ENCODE peak calls at places on chromosome 10, in four cellular contexts. One of them, this sample, is unnamed.

GRCh38 chr10:18094332-18094731 is 45.9 kb upstream of the CACNB2 start:
- DNase-seq in body of pancreas: no peak
- DNase-seq in stomach: no peak
- DNase-seq in HCT116: no peak
- DNase-seq in this sample: no peak

GRCh38 chr10:110344622-110345021 is 39.9 kb upstream of the SMNDC1 start:
- DNase-seq in body of pancreas: no peak
- DNase-seq in stomach: no peak
- DNase-seq in HCT116: no peak
- DNase-seq in this sample: no peak

GRCh38 chr10:77582710-77583115 is 54.9 kb downstream of the KCNMA1 start:
- DNase-seq in body of pancreas: peak; percentile 62
- DNase-seq in stomach: peak; percentile 64
- DNase-seq in HCT116: no peak
- DNase-seq in this sample: no peak

GRCh38 chr10:75658915-75659314 is 227.5 kb downstream of the LRMDA start:
- DNase-seq in body of pancreas: no peak
- DNase-seq in stomach: no peak
- DNase-seq in HCT116: no peak
- DNase-seq in this sample: no peak

GRCh38 chr10:30967654-30968421 is 63.8 kb downstream of the ZNF438 start:
- DNase-seq in body of pancreas: no peak
- DNase-seq in stomach: no peak
- DNase-seq in HCT116: no peak
- DNase-seq in this sample: no peak

GRCh38 chr10:103637855-103638561 is 144.5 kb downstream of the NEURL1 start:
- DNase-seq in body of pancreas: peak; percentile 72
- DNase-seq in stomach: peak; percentile 61
- DNase-seq in HCT116: no peak
- DNase-seq in this sample: no peak

GRCh38 chr10:111996103-111996502 is 187.5 kb downstream of the GPAM start:
- DNase-seq in body of pancreas: no peak
- DNase-seq in stomach: no peak
- DNase-seq in HCT116: no peak
- DNase-seq in this sample: no peak

GRCh38 chr10:126135939-126136595 is 239.7 kb downstream of the FANK1 start:
- DNase-seq in body of pancreas: no peak
- DNase-seq in stomach: no peak
- DNase-seq in HCT116: no peak
- DNase-seq in this sample: no peak

GRCh38 chr10:102596506-102596971 is 47.7 kb upstream of the TRIM8 start:
- DNase-seq in body of pancreas: peak; percentile 61
- DNase-seq in stomach: peak; percentile 67
- DNase-seq in HCT116: peak; percentile 57
- DNase-seq in this sample: peak; percentile 56

GRCh38 chr10:7121154-7121797 is 289.6 kb downstream of the SFMBT2 start:
- DNase-seq in body of pancreas: peak; percentile 20
- DNase-seq in stomach: peak; percentile 43
- DNase-seq in HCT116: peak; percentile 8
- DNase-seq in this sample: peak; percentile 64

GRCh38 chr10:106499448-106499847 is 665.1 kb downstream of the SORCS1 start:
- DNase-seq in body of pancreas: no peak
- DNase-seq in stomach: no peak
- DNase-seq in HCT116: no peak
- DNase-seq in this sample: no peak

GRCh38 chr10:130859427-130859826 is 452.1 kb downstream of the TCERG1L start:
- DNase-seq in body of pancreas: no peak
- DNase-seq in stomach: no peak
- DNase-seq in HCT116: no peak
- DNase-seq in this sample: no peak

GRCh38 chr10:113386005-113386404 is 166.8 kb upstream of the HABP2 start:
- DNase-seq in body of pancreas: peak; percentile 30
- DNase-seq in stomach: no peak
- DNase-seq in HCT116: peak; percentile 38
- DNase-seq in this sample: no peak

GRCh38 chr10:73168486-73168844 is 546 bp downstream of the FAM149B1 start:
- DNase-seq in body of pancreas: no peak
- DNase-seq in stomach: no peak
- DNase-seq in HCT116: no peak
- DNase-seq in this sample: no peak

GRCh38 chr10:132910186-132910880 is 32.0 kb downstream of the CFAP46 start:
- DNase-seq in body of pancreas: no peak
- DNase-seq in stomach: no peak
- DNase-seq in HCT116: no peak
- DNase-seq in this sample: no peak

GRCh38 chr10:18469125-18469524 is 182.3 kb downstream of the NSUN6 start:
- DNase-seq in body of pancreas: no peak
- DNase-seq in stomach: no peak
- DNase-seq in HCT116: no peak
- DNase-seq in this sample: no peak

GRCh38 chr10:126421745-126422144 is 33.5 kb upstream of the ADAM12 start:
- DNase-seq in body of pancreas: no peak
- DNase-seq in stomach: no peak
- DNase-seq in HCT116: no peak
- DNase-seq in this sample: no peak

DNA sequence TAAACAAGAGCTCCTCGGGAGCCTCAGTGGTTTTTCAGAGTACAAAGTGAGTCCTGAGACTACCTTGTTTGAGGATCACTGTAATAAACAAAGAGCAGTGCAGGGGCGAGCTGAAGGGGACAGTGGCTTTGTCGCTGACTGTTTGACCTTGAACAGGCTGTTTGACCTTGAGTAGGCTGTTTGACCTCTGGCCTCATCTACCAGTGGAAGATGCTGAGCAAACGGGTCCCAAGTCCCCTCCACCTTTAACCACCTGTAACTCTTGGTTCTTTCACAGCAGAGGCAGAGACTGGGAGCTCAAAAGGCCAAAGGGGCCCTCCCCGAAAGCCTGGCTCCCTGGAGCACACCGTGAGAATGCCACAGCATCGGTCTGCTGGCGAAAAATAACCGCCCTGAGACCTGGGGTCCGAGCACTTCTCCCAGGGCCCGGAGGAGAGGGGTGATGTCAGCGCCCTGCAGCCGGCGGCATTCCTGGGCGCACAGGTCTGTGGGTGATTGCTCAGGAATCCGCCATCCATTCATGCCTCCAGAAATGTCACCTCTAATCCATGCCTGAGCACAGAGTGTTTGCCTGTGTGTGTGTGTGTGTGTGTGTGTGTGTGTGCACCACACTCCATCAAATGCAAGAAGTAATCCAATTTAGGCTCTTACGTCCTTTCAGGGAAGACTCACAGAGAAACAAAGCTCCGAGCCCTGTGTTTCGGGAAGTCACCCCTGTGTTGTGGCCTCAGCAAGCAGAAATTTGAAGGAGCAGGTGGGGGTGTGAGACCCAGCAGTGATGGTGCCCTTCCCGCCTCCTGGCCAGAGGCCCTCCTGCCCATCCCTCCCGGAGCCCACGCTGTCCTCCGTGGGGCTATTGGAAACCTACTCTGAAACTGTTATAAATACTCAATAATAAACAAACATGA is 66.5 kb downstream of the ASB13 start:
- DNase-seq in body of pancreas: no peak
- DNase-seq in stomach: no peak
- DNase-seq in HCT116: no peak
- DNase-seq in this sample: no peak
- TF ChIP-seq POLR2A in body of pancreas: no peak
- TF ChIP-seq POLR2A in stomach: no peak
- TF ChIP-seq POLR2A in HCT116: no peak
- TF ChIP-seq POLR2A in this sample: no peak

GRCh38 chr10:78972947-78973900 is 95.5 kb upstream of the ZMIZ1 start:
- DNase-seq in body of pancreas: peak; percentile 91
- DNase-seq in stomach: peak; percentile 69
- DNase-seq in HCT116: peak; percentile 84
- DNase-seq in this sample: peak; percentile 84
- TF ChIP-seq POLR2A in body of pancreas: peak; percentile 60
- TF ChIP-seq POLR2A in stomach: no peak
- TF ChIP-seq POLR2A in HCT116: no peak
- TF ChIP-seq POLR2A in this sample: peak; percentile 38

GRCh38 chr10:14397069-14397468 is 66.3 kb upstream of the FRMD4A start:
- DNase-seq in body of pancreas: peak; percentile 28
- DNase-seq in stomach: no peak
- DNase-seq in HCT116: no peak
- DNase-seq in this sample: no peak
- TF ChIP-seq POLR2A in body of pancreas: no peak
- TF ChIP-seq POLR2A in stomach: no peak
- TF ChIP-seq POLR2A in HCT116: no peak
- TF ChIP-seq POLR2A in this sample: no peak

DNA sequence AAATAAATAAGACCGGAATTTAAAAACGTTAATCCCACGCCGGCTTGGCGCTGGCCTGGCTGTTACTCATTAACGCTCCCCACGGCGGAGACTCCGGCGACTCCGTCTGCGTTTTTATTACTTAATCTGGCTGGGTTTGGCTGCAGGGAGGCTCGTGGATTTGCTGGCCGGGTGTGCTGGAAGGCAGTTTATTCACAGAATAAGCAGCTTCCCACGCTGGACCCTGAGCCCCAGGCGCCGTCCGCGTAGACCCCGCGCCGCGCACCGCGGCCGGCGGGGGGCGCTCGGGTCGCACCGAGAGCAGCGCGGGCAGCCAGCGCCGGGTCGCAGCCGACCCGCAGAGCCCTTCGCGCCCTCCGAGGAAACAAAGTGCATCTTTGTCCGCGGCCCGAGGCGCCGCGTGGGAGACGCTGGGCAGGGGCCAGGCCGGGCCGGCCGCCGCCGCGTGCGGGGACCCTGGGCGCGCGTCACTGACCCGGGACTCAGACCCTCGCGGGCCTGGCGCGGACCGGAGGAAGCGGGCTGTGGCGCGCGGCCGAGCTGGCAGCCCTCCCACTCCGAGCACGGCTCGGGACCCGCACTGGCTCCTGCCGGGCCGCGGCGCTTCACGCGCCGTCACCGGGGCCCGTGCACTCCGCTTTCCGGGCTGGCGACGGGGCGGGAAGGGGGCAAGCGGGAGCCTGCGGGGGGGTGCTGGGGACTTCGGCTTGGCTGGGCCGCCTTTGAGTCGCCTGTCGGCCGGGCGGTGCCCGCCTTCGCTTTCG is 586 bp upstream of the GRK5 start:
- DNase-seq in body of pancreas: peak; percentile 65
- DNase-seq in stomach: peak; percentile 76
- DNase-seq in HCT116: no peak
- DNase-seq in this sample: peak; percentile 85
- TF ChIP-seq POLR2A in body of pancreas: no peak
- TF ChIP-seq POLR2A in stomach: no peak
- TF ChIP-seq POLR2A in HCT116: peak; percentile 7
- TF ChIP-seq POLR2A in this sample: peak; percentile 48

GRCh38 chr10:84348431-84348830 is 20.0 kb downstream of the CCSER2 start:
- DNase-seq in body of pancreas: no peak
- DNase-seq in stomach: no peak
- DNase-seq in HCT116: no peak
- DNase-seq in this sample: no peak
- TF ChIP-seq POLR2A in body of pancreas: no peak
- TF ChIP-seq POLR2A in stomach: no peak
- TF ChIP-seq POLR2A in HCT116: no peak
- TF ChIP-seq POLR2A in this sample: no peak

GRCh38 chr10:119410361-119411116 is 132.0 kb downstream of the RGS10 start:
- DNase-seq in body of pancreas: no peak
- DNase-seq in stomach: no peak
- DNase-seq in HCT116: no peak
- DNase-seq in this sample: no peak

GRCh38 chr10:119408072-119408471 is 134.4 kb downstream of the RGS10 start:
- DNase-seq in body of pancreas: no peak
- DNase-seq in stomach: no peak
- DNase-seq in HCT116: no peak
- DNase-seq in this sample: no peak

GRCh38 chr10:119409385-119409784 is 133.1 kb downstream of the RGS10 start:
- DNase-seq in body of pancreas: no peak
- DNase-seq in stomach: no peak
- DNase-seq in HCT116: no peak
- DNase-seq in this sample: no peak

GRCh38 chr10:119408969-119409371 is 133.5 kb downstream of the RGS10 start:
- DNase-seq in body of pancreas: no peak
- DNase-seq in stomach: no peak
- DNase-seq in HCT116: no peak
- DNase-seq in this sample: no peak

DNA sequence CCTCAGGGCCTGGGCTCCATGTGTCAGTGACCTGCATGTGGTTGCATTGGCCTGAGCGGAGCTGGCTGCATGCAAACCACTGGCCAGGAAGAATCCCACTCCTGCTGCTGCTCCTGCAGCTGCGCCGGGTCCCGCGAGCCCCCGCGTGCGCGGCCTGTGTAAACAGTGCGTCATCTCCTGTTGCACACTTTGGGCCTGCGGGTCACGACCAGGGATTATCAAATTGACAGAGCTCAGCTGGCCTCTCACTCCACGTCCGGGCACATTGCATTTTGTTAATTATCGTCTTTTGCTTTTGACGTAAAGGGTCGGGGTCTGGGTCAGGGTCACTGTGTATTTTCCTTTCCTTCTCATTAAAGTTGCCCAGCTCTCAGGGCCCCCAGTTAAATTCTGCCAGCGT is 132.6 kb downstream of the RGS10 start:
- DNase-seq in body of pancreas: peak; percentile 28
- DNase-seq in stomach: peak; percentile 58
- DNase-seq in HCT116: no peak
- DNase-seq in this sample: no peak
- TF ChIP-seq POLR2A in body of pancreas: no peak
- TF ChIP-seq POLR2A in stomach: no peak
- TF ChIP-seq POLR2A in HCT116: no peak
- TF ChIP-seq POLR2A in this sample: no peak

DNA sequence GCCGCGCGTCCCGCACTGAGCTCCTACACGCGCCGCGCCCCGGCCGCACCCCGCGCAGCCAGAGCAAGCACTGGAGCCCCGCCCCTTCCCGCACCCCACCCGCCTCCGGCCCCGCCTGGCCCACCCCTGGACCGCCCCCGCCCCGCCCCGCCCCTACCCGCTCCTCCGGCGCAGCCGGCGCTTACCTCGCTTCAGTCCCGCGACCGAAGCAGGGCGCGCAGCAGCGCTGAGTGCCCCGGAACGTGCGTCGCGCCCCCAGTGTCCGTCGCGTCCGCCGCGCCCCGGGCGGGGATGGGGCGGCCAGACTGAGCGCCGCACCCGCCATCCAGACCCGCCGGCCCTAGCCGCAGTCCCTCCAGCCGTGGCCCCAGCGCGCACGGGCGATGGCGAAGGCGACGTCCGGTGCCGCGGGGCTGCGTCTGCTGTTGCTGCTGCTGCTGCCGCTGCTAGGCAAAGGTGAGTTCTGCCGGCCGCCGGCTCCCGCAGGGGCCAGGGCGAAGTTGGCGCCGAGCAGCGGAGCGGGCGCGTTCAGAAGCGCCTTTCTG is at the start of gene RET:
- DNase-seq in body of pancreas: peak; percentile 43
- DNase-seq in stomach: peak; percentile 40
- DNase-seq in HCT116: no peak
- DNase-seq in this sample: peak; percentile 34
- TF ChIP-seq POLR2A in body of pancreas: no peak
- TF ChIP-seq POLR2A in stomach: no peak
- TF ChIP-seq POLR2A in HCT116: no peak
- TF ChIP-seq POLR2A in this sample: no peak